ENCODE peak calls at places on chromosome X, in four cellular contexts. S is posterior cingulate gyrus, N is AML-193, H is cardiac muscle cell. U is an unnamed sample.

GRCh38 chrX:149570668-149571067 is 16.6 kb downstream of the MAGEA9B start:
- DNase-seq in S (peak; percentile 4), N (no peak), H (no peak), U (no peak)

GRCh38 chrX:31319586-31319985 is 247.7 kb upstream of the FTHL17 start:
- DNase-seq in S (no peak), N (no peak), H (no peak), U (no peak)

GRCh38 chrX:68829594-68830485 is 1.0 kb downstream of the EFNB1 start:
- DNase-seq in S (peak; percentile 87), N (no peak), H (peak; percentile 54), U (no peak)

GRCh38 chrX:136647969-136648368 is at the start of gene CD40LG:
- DNase-seq in S (no peak), N (no peak), H (no peak), U (no peak)

GRCh38 chrX:95662200-95662599 is 1022.4 kb upstream of the DIAPH2 start:
- DNase-seq in S (no peak), N (no peak), H (no peak), U (no peak)

GRCh38 chrX:21948897-21949578 is 8.5 kb downstream of the SMS start:
- DNase-seq in S (no peak), N (no peak), H (peak; percentile 71), U (no peak)

GRCh38 chrX:29665532-29665931 is 549.8 kb upstream of the MAGEB2 start:
- DNase-seq in S (no peak), N (no peak), H (no peak), U (no peak)

GRCh38 chrX:9677098-9677739 is 88.4 kb downstream of the GPR143 start:
- DNase-seq in S (no peak), N (no peak), H (no peak), U (no peak)

GRCh38 chrX:136310411-136310810 is 9.6 kb downstream of the ADGRG4 start:
- DNase-seq in S (no peak), N (no peak), H (no peak), U (no peak)

GRCh38 chrX:151974336-151975227 is at the start of gene GABRE:
- DNase-seq in S (no peak), N (no peak), H (peak; percentile 63), U (no peak)

GRCh38 chrX:136588060-136588459 is 56.0 kb downstream of the VGLL1 start:
- DNase-seq in S (no peak), N (peak; percentile 39), H (no peak), U (no peak)

GRCh38 chrX:100979881-100980607 is 10.5 kb downstream of the ARL13A start:
- DNase-seq in S (no peak), N (no peak), H (no peak), U (no peak)

GRCh38 chrX:1358793-1359476 is 22.4 kb downstream of the IL3RA start:
- DNase-seq in S (peak; percentile 59), N (no peak), H (no peak), U (no peak)

GRCh38 chrX:17547658-17548057 is 172.7 kb downstream of the NHS start:
- DNase-seq in S (no peak), N (no peak), H (peak; percentile 60), U (no peak)

GRCh38 chrX:154595559-154595958 is 10.6 kb downstream of the CTAG1A start:
- DNase-seq in S (no peak), N (no peak), H (no peak), U (no peak)

GRCh38 chrX:111470681-111471403 is 40.6 kb upstream of the SERTM2 start:
- DNase-seq in S (no peak), N (no peak), H (no peak), U (no peak)

GRCh38 chrX:35562395-35562794 is 235.7 kb upstream of the MAGEB16 start:
- DNase-seq in S (no peak), N (no peak), H (no peak), U (no peak)

GRCh38 chrX:16785247-16786138 is 773 bp upstream of the TXLNG start:
- DNase-seq in S (no peak), N (no peak), H (peak; percentile 49), U (no peak)

GRCh38 chrX:7720519-7720918 is 122.5 kb upstream of the VCX start:
- DNase-seq in S (no peak), N (no peak), H (no peak), U (no peak)

GRCh38 chrX:144275403-144275802 is 391.5 kb downstream of the UBE2NL start:
- DNase-seq in S (no peak), N (no peak), H (no peak), U (no peak)

GRCh38 chrX:103404225-103405008 is 28.1 kb downstream of the BEX3 start:
- DNase-seq in S (peak; percentile 87), N (no peak), H (peak; percentile 84), U (peak; percentile 21)

GRCh38 chrX:18353931-18354368 is 538 bp downstream of the SCML2 start:
- DNase-seq in S (peak; percentile 79), N (no peak), H (peak; percentile 38), U (no peak)

GRCh38 chrX:39859991-39860861 is 237.5 kb downstream of the BCOR start:
- DNase-seq in S (no peak), N (peak; percentile 69), H (peak; percentile 46), U (no peak)

GRCh38 chrX:41922125-41922521 is 1.2 kb downstream of the CASK start:
- DNase-seq in S (no peak), N (no peak), H (peak; percentile 43), U (no peak)

GRCh38 chrX:11867610-11868345 is 109.7 kb downstream of the MSL3 start:
- DNase-seq in S (no peak), N (no peak), H (no peak), U (no peak)

GRCh38 chrX:14832151-14832550 is 40.7 kb downstream of the FANCB start:
- DNase-seq in S (no peak), N (no peak), H (no peak), U (no peak)

GRCh38 chrX:133555796-133556458 is 140.6 kb upstream of the GPC4 start:
- DNase-seq in S (no peak), N (no peak), H (no peak), U (no peak)

U was measured in substantia nigra.